ENCODE peak calls at places on chromosomes 1 and 21, in eight cellular contexts. X is SK-N-SH, S is HCT116, U is GM12891, Y is prostate gland, C is HL-60, K is stomach, I is esophagus muscularis mucosa. Q is an unnamed sample.

GRCh38 chr1:236728752-236729151 is 42.5 kb downstream of the ACTN2 start:
- DNase-seq in X (no peak), K (no peak), U (no peak), C (no peak), I (no peak), Y (no peak), S (no peak), Q (no peak)

GRCh38 chr1:151255381-151255780 is 847 bp downstream of the PSMD4 start:
- DNase-seq in Y (no peak), X (peak; percentile 9), U (no peak), K (no peak), S (no peak), C (no peak), I (no peak), Q (no peak)

GRCh38 chr1:21677168-21677567 is 8.0 kb upstream of the RAP1GAP start:
- DNase-seq in S (no peak), Y (no peak), K (no peak), X (no peak), U (no peak), I (no peak), C (no peak), Q (no peak)

GRCh38 chr1:19762175-19762779 is 37.4 kb downstream of the TMCO4 start:
- DNase-seq in X (peak; percentile 75), K (peak; percentile 35), U (peak; percentile 50), Y (peak; percentile 27), I (no peak), C (peak; percentile 6), S (no peak), Q (no peak)

GRCh38 chr1:23951646-23952095 is 8.0 kb upstream of the PNRC2 start:
- DNase-seq in Y (no peak), S (no peak), I (no peak), U (no peak), X (no peak), C (no peak), K (no peak), Q (no peak)

GRCh38 chr1:147541672-147542548 is 609 bp downstream of the BCL9 start:
- DNase-seq in X (peak; percentile 58), C (no peak), I (no peak), U (no peak), K (peak; percentile 43), Y (peak; percentile 38), S (no peak), Q (peak; percentile 69)

GRCh38 chr1:39639333-39640130 is at the start of gene HEYL:
- DNase-seq in S (peak; percentile 65), U (peak; percentile 65), I (no peak), C (no peak), Y (no peak), K (peak; percentile 69), X (no peak), Q (peak; percentile 83)

GRCh38 chr1:225652726-225653462 is at the start of gene ENAH:
- DNase-seq in C (peak; percentile 25), S (no peak), I (no peak), X (peak; percentile 96), Y (peak; percentile 78), U (peak; percentile 60), K (peak; percentile 84), Q (peak; percentile 95)

GRCh38 chr1:59007820-59008598 is 224.2 kb upstream of the JUN start:
- DNase-seq in K (no peak), U (no peak), I (no peak), C (no peak), Y (no peak), S (no peak), X (no peak), Q (no peak)

GRCh38 chr1:30919025-30919881 is 10.7 kb upstream of the SDC3 start:
- DNase-seq in K (no peak), Y (no peak), U (no peak), C (peak; percentile 83), I (no peak), X (no peak), S (no peak), Q (no peak)

GRCh38 chr21:15272591-15272990 is 207.8 kb upstream of the NRIP1 start:
- DNase-seq in C (no peak), X (no peak), Y (no peak), U (no peak), K (no peak), S (no peak), I (no peak), Q (no peak)

GRCh38 chr1:50348449-50349241 is 74.6 kb downstream of the DMRTA2 start:
- DNase-seq in I (no peak), S (peak; percentile 48), C (peak; percentile 53), X (peak; percentile 77), K (peak; percentile 42), U (peak; percentile 53), Y (peak; percentile 65), Q (peak; percentile 33)

GRCh38 chr1:109249654-109250401 is 489 bp downstream of the CELSR2 start:
- DNase-seq in K (no peak), U (peak; percentile 51), I (no peak), Y (no peak), C (no peak), X (peak; percentile 83), S (no peak), Q (no peak)

GRCh38 chr1:212958175-212958574 is 7.8 kb downstream of the VASH2 start:
- DNase-seq in X (no peak), C (no peak), S (no peak), K (no peak), I (no peak), U (no peak), Y (no peak), Q (no peak)

GRCh38 chr1:67524143-67525052 is 94.2 kb upstream of the SERBP1 start:
- DNase-seq in S (peak; percentile 10), I (no peak), Y (no peak), K (no peak), C (no peak), U (no peak), X (no peak), Q (no peak)

GRCh38 chr1:14742181-14742980 is 143.9 kb downstream of the KAZN start:
- DNase-seq in X (no peak), U (no peak), C (no peak), Y (no peak), I (no peak), K (no peak), S (peak; percentile 79), Q (no peak)

GRCh38 chr21:22791986-22792560 is 1793.9 kb downstream of the NCAM2 start:
- DNase-seq in S (no peak), Y (peak; percentile 9), K (no peak), X (peak; percentile 60), C (no peak), U (peak; percentile 5), I (no peak), Q (no peak)

GRCh38 chr1:159881930-159882839 is 17.8 kb downstream of the CFAP45 start:
- DNase-seq in U (no peak), K (peak; percentile 89), I (no peak), X (peak; percentile 33), Y (peak; percentile 94), S (peak; percentile 96), C (peak; percentile 55), Q (peak; percentile 82)

DNA sequence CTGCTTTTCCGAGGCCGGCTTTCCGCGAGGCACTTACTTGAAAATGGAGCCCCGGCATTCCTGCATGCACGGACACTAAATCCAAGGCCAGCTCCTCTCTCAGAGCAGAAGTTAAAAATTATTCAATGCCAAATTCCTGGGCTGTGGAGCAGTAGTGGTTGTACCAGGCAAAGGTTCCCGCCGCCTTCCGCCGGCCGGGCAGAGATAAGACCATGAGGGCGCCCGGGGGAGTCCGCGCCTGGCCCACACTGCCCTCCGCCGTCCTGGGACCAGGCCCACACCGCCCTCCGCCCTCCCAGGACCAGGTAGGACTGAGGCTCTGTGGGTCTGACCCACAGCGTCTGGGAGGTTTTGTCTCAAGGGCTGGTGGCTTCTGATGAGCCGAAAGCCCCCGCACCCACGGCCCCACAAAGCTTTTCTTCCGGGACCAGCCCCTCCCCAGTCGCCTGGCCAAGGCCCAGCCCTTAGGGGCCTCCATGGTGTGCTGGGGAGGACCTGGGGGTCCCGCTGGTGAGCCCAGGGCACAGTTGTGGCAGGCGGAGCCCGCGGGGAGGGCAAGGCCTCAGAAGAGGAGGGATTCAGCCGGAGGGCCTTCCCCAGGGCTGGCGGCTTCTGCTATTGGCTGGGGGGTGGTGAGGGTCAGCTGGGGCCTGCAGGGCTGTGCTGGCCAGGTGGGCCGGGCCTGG is 12.7 kb upstream of the C1orf159 start:
- DNase-seq in S (no peak), Y (no peak), U (no peak), C (no peak), X (no peak), I (no peak), K (peak; percentile 82), Q (peak; percentile 79)
- TF ChIP-seq POLR2AphosphoS5 in S (no peak), Y (no peak), U (no peak), C (no peak), X (no peak), I (no peak), K (no peak), Q (no peak)

DNA sequence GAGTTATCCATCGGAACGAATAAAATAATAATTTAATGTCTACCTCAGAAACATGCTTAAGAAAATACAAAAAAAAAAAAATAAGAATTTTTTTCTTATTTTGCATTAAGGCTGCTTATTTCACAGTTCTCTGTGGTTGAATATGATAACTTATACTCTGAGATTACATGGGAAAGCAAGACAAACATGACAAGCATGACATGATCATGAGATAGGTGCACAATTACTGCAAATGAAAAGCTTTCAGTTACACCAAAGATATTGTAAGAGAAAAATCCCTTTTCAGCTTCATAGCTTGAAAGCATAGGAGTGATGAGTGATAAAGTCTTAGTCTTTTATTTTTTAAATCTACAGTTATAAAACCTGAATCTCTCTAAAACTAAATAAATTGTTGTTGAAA is 154.1 kb downstream of the BRINP3 start:
- DNase-seq in Y (no peak), I (no peak), K (no peak), U (no peak), C (no peak), X (no peak), S (no peak), Q (no peak)
- TF ChIP-seq POLR2AphosphoS5 in Y (no peak), I (no peak), K (no peak), U (no peak), C (no peak), X (no peak), S (no peak), Q (no peak)

GRCh38 chr21:44514218-44514520 is 25.8 kb downstream of the KRTAP10-1 start:
- DNase-seq in C (no peak), S (no peak), X (no peak), K (no peak), Y (no peak), I (no peak), U (no peak), Q (no peak)

GRCh38 chr21:44511938-44512275 is 28.1 kb downstream of the KRTAP10-1 start:
- DNase-seq in Y (no peak), S (no peak), X (no peak), C (no peak), I (no peak), U (no peak), K (no peak), Q (peak; percentile 66)

GRCh38 chr21:44512496-44513388 is 27.3 kb downstream of the KRTAP10-1 start:
- DNase-seq in X (no peak), I (no peak), U (no peak), C (no peak), Y (no peak), K (no peak), S (no peak), Q (no peak)

GRCh38 chr21:44514746-44515358 is 25.1 kb downstream of the KRTAP10-1 start:
- DNase-seq in C (no peak), K (no peak), Y (no peak), I (no peak), U (no peak), X (no peak), S (no peak), Q (no peak)

GRCh38 chr21:44513389-44514217 is 26.4 kb downstream of the KRTAP10-1 start:
- DNase-seq in K (no peak), S (no peak), U (no peak), C (no peak), X (no peak), Y (no peak), I (no peak), Q (no peak)
- TF ChIP-seq POLR2AphosphoS5 in K (no peak), S (no peak), U (no peak), C (no peak), X (no peak), Y (no peak), I (no peak), Q (no peak)

GRCh38 chr1:2815551-2815950 is 14.1 kb upstream of the TTC34 start:
- DNase-seq in C (no peak), K (no peak), S (no peak), X (no peak), U (no peak), Y (no peak), I (no peak), Q (no peak)
- TF ChIP-seq POLR2AphosphoS5 in C (no peak), K (no peak), S (no peak), X (no peak), U (no peak), Y (no peak), I (no peak), Q (no peak)

Q was measured in upper lobe of left lung.